ENCODE peak calls at places on chromosomes 12 and 14, in eight cellular contexts. P is GM23338, C is HCT116, W is Panc1, A is HepG2, L is GM12878, I is K562, G is upper lobe of left lung. H is an unnamed sample.

GRCh38 chr12:107917912-107918800 is 143.7 kb downstream of the ASCL4 start:
- ATAC-seq in P (peak), C (peak), W (peak), A (peak), L (peak), I (peak), G (peak), H (no peak)

GRCh38 chr12:54579258-54579657 is 9.2 kb downstream of the PPP1R1A start:
- ATAC-seq in P (no peak), C (peak), W (peak), A (no peak), L (peak), I (peak), G (no peak), H (peak)

GRCh38 chr14:35341454-35342159 is 49.4 kb downstream of the PSMA6 start:
- ATAC-seq in P (peak), C (peak), W (peak), A (peak), L (peak), I (peak), G (peak), H (peak)

GRCh38 chr12:51172515-51173431 is at the start of gene TFCP2:
- ATAC-seq in P (peak), C (peak), W (peak), A (peak), L (peak), I (peak), G (peak), H (peak)

GRCh38 chr12:67991158-67991557 is 1.9 kb downstream of the IFNG-AS1 start:
- ATAC-seq in P (no peak), C (no peak), W (no peak), A (no peak), L (peak), I (no peak), G (no peak), H (no peak)

GRCh38 chr12:21763531-21763930 is 11.0 kb downstream of the KCNJ8 start:
- ATAC-seq in P (no peak), C (no peak), W (no peak), A (no peak), L (no peak), I (no peak), G (peak), H (no peak)

GRCh38 chr14:95195031-95195430 is 37.7 kb upstream of the DICER1 start:
- ATAC-seq in P (no peak), C (no peak), W (no peak), A (no peak), L (no peak), I (no peak), G (no peak), H (no peak)

GRCh38 chr14:104926619-104927431 is 2.1 kb downstream of the PLD4 start:
- ATAC-seq in P (peak), C (peak), W (no peak), A (peak), L (peak), I (no peak), G (no peak), H (no peak)

GRCh38 chr12:56787498-56787897 is 24.4 kb downstream of the HSD17B6 start:
- ATAC-seq in P (no peak), C (no peak), W (no peak), A (no peak), L (no peak), I (no peak), G (no peak), H (no peak)

GRCh38 chr12:2236501-2237294 is 183.9 kb downstream of the CACNA1C start:
- ATAC-seq in P (no peak), C (no peak), W (no peak), A (no peak), L (no peak), I (no peak), G (no peak), H (no peak)

GRCh38 chr12:66944365-66944764 is 265.5 kb upstream of the GRIP1 start:
- ATAC-seq in P (peak), C (no peak), W (no peak), A (no peak), L (no peak), I (no peak), G (no peak), H (no peak)

GRCh38 chr12:54998958-54999510 is 14.5 kb upstream of the TESPA1 start:
- ATAC-seq in P (no peak), C (no peak), W (no peak), A (no peak), L (no peak), I (no peak), G (no peak), H (no peak)

GRCh38 chr14:83171761-83172160 is 1638.1 kb upstream of the SEL1L start:
- ATAC-seq in P (no peak), C (no peak), W (no peak), A (no peak), L (no peak), I (no peak), G (no peak), H (no peak)

DNA sequence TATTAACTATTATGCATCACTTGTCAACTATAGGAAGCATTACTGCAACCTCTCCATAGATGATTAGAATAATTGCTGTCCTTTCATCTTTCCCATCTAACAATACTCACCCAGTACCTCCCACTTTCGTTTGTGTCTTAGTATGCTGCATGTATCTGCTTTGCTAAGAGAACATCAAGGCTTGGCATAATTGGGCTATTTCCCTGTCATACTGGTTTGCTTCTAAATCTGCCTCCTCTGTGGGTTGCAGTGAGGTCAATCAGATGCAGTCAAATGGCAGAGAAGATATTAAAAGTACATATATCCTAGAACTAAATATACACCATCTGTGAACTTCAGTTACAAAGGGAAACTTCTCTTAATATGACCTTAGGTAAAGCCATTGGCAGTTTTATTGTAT is 710.8 kb downstream of the DIO2 start:
- ATAC-seq in P (no peak), C (no peak), W (no peak), A (no peak), L (no peak), I (no peak), G (no peak), H (no peak)
- TF ChIP-seq POLR2AphosphoS5 in P (no peak), C (no peak), W (no peak), A (no peak), L (no peak), I (no peak), G (no peak), H (no peak)

GRCh38 chr14:60225268-60225667 is 23.8 kb upstream of the PPM1A start:
- ATAC-seq in P (no peak), C (no peak), W (no peak), A (no peak), L (no peak), I (peak), G (no peak), H (no peak)
- TF ChIP-seq POLR2AphosphoS5 in P (no peak), C (no peak), W (no peak), A (no peak), L (no peak), I (no peak), G (no peak), H (no peak)

GRCh38 chr14:65256714-65257113 is 154.4 kb upstream of the MAX start:
- ATAC-seq in P (no peak), C (no peak), W (no peak), A (no peak), L (no peak), I (no peak), G (no peak), H (no peak)

GRCh38 chr14:65257405-65257804 is 155.1 kb upstream of the MAX start:
- ATAC-seq in P (no peak), C (no peak), W (no peak), A (no peak), L (no peak), I (no peak), G (no peak), H (no peak)

GRCh38 chr14:65260786-65261185 is 151.7 kb upstream of the FUT8 start:
- ATAC-seq in P (no peak), C (no peak), W (no peak), A (no peak), L (no peak), I (no peak), G (no peak), H (no peak)

GRCh38 chr14:65259000-65259399 is 153.5 kb upstream of the FUT8 start:
- ATAC-seq in P (no peak), C (no peak), W (no peak), A (no peak), L (no peak), I (no peak), G (no peak), H (no peak)

GRCh38 chr14:65258391-65258790 is 154.1 kb upstream of the FUT8 start:
- ATAC-seq in P (no peak), C (peak), W (peak), A (peak), L (no peak), I (no peak), G (no peak), H (no peak)
- TF ChIP-seq POLR2AphosphoS5 in P (no peak), C (peak), W (no peak), A (no peak), L (no peak), I (no peak), G (no peak), H (no peak)

GRCh38 chr14:71240154-71240553 is 332.9 kb downstream of the PCNX1 start:
- ATAC-seq in P (no peak), C (no peak), W (no peak), A (peak), L (no peak), I (no peak), G (no peak), H (no peak)
- TF ChIP-seq POLR2AphosphoS5 in P (no peak), C (no peak), W (no peak), A (no peak), L (no peak), I (no peak), G (no peak), H (no peak)

GRCh38 chr12:120799417-120800045 is 73.9 kb downstream of the ACADS start:
- ATAC-seq in P (peak), C (no peak), W (no peak), A (peak), L (peak), I (peak), G (no peak), H (no peak)

GRCh38 chr12:120797677-120798642 is 72.3 kb downstream of the ACADS start:
- ATAC-seq in P (no peak), C (no peak), W (no peak), A (no peak), L (peak), I (no peak), G (no peak), H (no peak)

GRCh38 chr12:120798696-120799095 is 73.1 kb downstream of the ACADS start:
- ATAC-seq in P (no peak), C (no peak), W (no peak), A (no peak), L (peak), I (no peak), G (no peak), H (no peak)

GRCh38 chr12:120801146-120801545 is 75.5 kb downstream of the ACADS start:
- ATAC-seq in P (no peak), C (no peak), W (no peak), A (no peak), L (peak), I (no peak), G (no peak), H (no peak)

GRCh38 chr12:120800665-120801064 is 75.0 kb downstream of the ACADS start:
- ATAC-seq in P (no peak), C (no peak), W (no peak), A (no peak), L (peak), I (no peak), G (no peak), H (no peak)
- TF ChIP-seq POLR2AphosphoS5 in P (no peak), C (no peak), W (no peak), A (no peak), L (no peak), I (no peak), G (no peak), H (no peak)

GRCh38 chr12:7113389-7113871 is 4.4 kb upstream of the C1RL start:
- ATAC-seq in P (peak), C (peak), W (no peak), A (no peak), L (peak), I (peak), G (no peak), H (no peak)
- TF ChIP-seq POLR2AphosphoS5 in P (no peak), C (no peak), W (no peak), A (no peak), L (no peak), I (no peak), G (no peak), H (no peak)

GRCh38 chr14:102591944-102592772 is at the start of gene RCOR1:
- ATAC-seq in P (peak), C (peak), W (peak), A (peak), L (peak), I (peak), G (peak), H (peak)
- TF ChIP-seq POLR2AphosphoS5 in P (peak), C (peak), W (peak), A (peak), L (peak), I (peak), G (peak), H (peak)

DNA sequence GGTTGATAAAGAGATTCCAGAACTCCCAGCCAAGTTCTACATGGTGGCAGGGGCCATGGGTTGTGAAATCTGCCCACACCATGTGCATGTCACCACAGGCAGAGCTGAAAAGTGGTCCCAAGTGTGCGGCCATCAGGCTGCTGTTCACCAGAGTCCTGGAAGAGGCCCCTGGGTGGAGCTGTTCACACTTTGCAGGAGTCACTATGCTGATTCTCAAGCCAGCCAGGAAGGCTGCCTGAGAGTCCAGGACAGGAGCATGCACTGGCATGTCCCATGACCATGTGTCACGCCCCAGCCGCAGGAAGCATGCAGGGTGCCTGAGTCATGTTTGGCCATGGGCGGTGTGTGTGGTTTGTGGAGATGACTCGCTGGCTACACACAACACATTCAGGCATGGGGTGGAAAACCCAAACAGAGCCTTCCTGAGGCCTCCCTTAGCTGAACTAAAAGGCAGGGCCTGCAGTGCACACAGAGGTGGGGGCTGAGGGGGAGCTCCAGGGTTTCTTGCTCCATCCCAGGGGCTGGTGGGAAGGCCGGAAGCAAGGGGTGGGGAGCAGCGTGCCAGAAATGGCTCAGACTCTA is 19.5 kb downstream of the ABCB9 start:
- ATAC-seq in P (no peak), C (peak), W (peak), A (peak), L (peak), I (peak), G (peak), H (peak)
- TF ChIP-seq POLR2AphosphoS5 in P (no peak), C (peak), W (peak), A (no peak), L (no peak), I (no peak), G (peak), H (peak)

GRCh38 chr12:116698131-116698495 is 39.8 kb downstream of the SPRING1 start:
- ATAC-seq in P (no peak), C (no peak), W (no peak), A (no peak), L (no peak), I (no peak), G (no peak), H (no peak)
- TF ChIP-seq POLR2AphosphoS5 in P (no peak), C (no peak), W (no peak), A (no peak), L (no peak), I (no peak), G (no peak), H (no peak)

H was measured in gastroesophageal sphincter.